ENCODE peak calls at places on chromosome X, in five cellular contexts. One of them, this sample, is unnamed.
A peak's percentile ranks its signal among the peaks of the same experiment; 100 is the strongest.

GRCh38 chrX:29285670-29286069 is 698.4 kb downstream of the IL1RAPL1 start:
- DNase-seq in uterus: no peak
- DNase-seq in fibroblast of pulmonary artery: no peak
- DNase-seq in fibroblast of lung: no peak
- DNase-seq in mucosa of descending colon: no peak
- DNase-seq in this sample: no peak

GRCh38 chrX:130174051-130174704 is 2.4 kb downstream of the RAB33A start:
- DNase-seq in uterus: peak; percentile 50
- DNase-seq in fibroblast of pulmonary artery: peak; percentile 72
- DNase-seq in fibroblast of lung: peak; percentile 71
- DNase-seq in mucosa of descending colon: no peak
- DNase-seq in this sample: peak; percentile 84

GRCh38 chrX:155086202-155086840 is 15.0 kb downstream of the BRCC3 start:
- DNase-seq in uterus: peak; percentile 38
- DNase-seq in fibroblast of pulmonary artery: peak; percentile 53
- DNase-seq in fibroblast of lung: no peak
- DNase-seq in mucosa of descending colon: peak; percentile 58
- DNase-seq in this sample: peak; percentile 17

GRCh38 chrX:100895365-100896075 is 21.4 kb upstream of the NOX1 start:
- DNase-seq in uterus: no peak
- DNase-seq in fibroblast of pulmonary artery: peak; percentile 57
- DNase-seq in fibroblast of lung: peak; percentile 25
- DNase-seq in mucosa of descending colon: peak; percentile 36
- DNase-seq in this sample: peak; percentile 33

GRCh38 chrX:71671043-71671829 is 3.9 kb downstream of the LOC101059915 start:
- DNase-seq in uterus: no peak
- DNase-seq in fibroblast of pulmonary artery: no peak
- DNase-seq in fibroblast of lung: no peak
- DNase-seq in mucosa of descending colon: no peak
- DNase-seq in this sample: no peak

GRCh38 chrX:13933851-13934250 is 95.8 kb downstream of the GEMIN8 start:
- DNase-seq in uterus: no peak
- DNase-seq in fibroblast of pulmonary artery: no peak
- DNase-seq in fibroblast of lung: peak; percentile 6
- DNase-seq in mucosa of descending colon: no peak
- DNase-seq in this sample: no peak

GRCh38 chrX:69361286-69361926 is 142.7 kb upstream of the NALF2 start:
- DNase-seq in uterus: no peak
- DNase-seq in fibroblast of pulmonary artery: peak; percentile 48
- DNase-seq in fibroblast of lung: peak; percentile 8
- DNase-seq in mucosa of descending colon: no peak
- DNase-seq in this sample: peak; percentile 87

GRCh38 chrX:45775462-45775861 is 574.8 kb upstream of the DIPK2B start:
- DNase-seq in uterus: no peak
- DNase-seq in fibroblast of pulmonary artery: peak; percentile 70
- DNase-seq in fibroblast of lung: peak; percentile 86
- DNase-seq in mucosa of descending colon: no peak
- DNase-seq in this sample: peak; percentile 84

GRCh38 chrX:13398073-13398823 is 78.4 kb upstream of the ATXN3L start:
- DNase-seq in uterus: peak; percentile 40
- DNase-seq in fibroblast of pulmonary artery: peak; percentile 97
- DNase-seq in fibroblast of lung: peak; percentile 100
- DNase-seq in mucosa of descending colon: no peak
- DNase-seq in this sample: peak; percentile 99

GRCh38 chrX:72470593-72471310 is 101.9 kb downstream of the HDAC8 start:
- DNase-seq in uterus: no peak
- DNase-seq in fibroblast of pulmonary artery: no peak
- DNase-seq in fibroblast of lung: no peak
- DNase-seq in mucosa of descending colon: no peak
- DNase-seq in this sample: no peak

GRCh38 chrX:42490111-42490510 is 287.9 kb downstream of the PPP1R2C start:
- DNase-seq in uterus: no peak
- DNase-seq in fibroblast of pulmonary artery: no peak
- DNase-seq in fibroblast of lung: no peak
- DNase-seq in mucosa of descending colon: no peak
- DNase-seq in this sample: no peak

GRCh38 chrX:54808109-54808604 is 612 bp downstream of the MAGED2 start:
- DNase-seq in uterus: peak; percentile 80
- DNase-seq in fibroblast of pulmonary artery: no peak
- DNase-seq in fibroblast of lung: peak; percentile 47
- DNase-seq in mucosa of descending colon: peak; percentile 69
- DNase-seq in this sample: peak; percentile 28

GRCh38 chrX:30799327-30799726 is 89.7 kb downstream of the TAB3 start:
- DNase-seq in uterus: no peak
- DNase-seq in fibroblast of pulmonary artery: no peak
- DNase-seq in fibroblast of lung: no peak
- DNase-seq in mucosa of descending colon: no peak
- DNase-seq in this sample: no peak

GRCh38 chrX:19725545-19726102 is 161.8 kb downstream of the SH3KBP1 start:
- DNase-seq in uterus: no peak
- DNase-seq in fibroblast of pulmonary artery: peak; percentile 62
- DNase-seq in fibroblast of lung: no peak
- DNase-seq in mucosa of descending colon: peak; percentile 16
- DNase-seq in this sample: peak; percentile 13

GRCh38 chrX:118694628-118695027 is 32.8 kb upstream of the IL13RA1 start:
- DNase-seq in uterus: no peak
- DNase-seq in fibroblast of pulmonary artery: peak; percentile 21
- DNase-seq in fibroblast of lung: peak; percentile 7
- DNase-seq in mucosa of descending colon: no peak
- DNase-seq in this sample: peak; percentile 23

GRCh38 chrX:54492340-54492739 is 3.7 kb downstream of the FGD1 start:
- DNase-seq in uterus: peak; percentile 31
- DNase-seq in fibroblast of pulmonary artery: peak; percentile 49
- DNase-seq in fibroblast of lung: peak; percentile 66
- DNase-seq in mucosa of descending colon: no peak
- DNase-seq in this sample: peak; percentile 57

GRCh38 chrX:107117993-107118321 is 665 bp downstream of the RBM41 start:
- DNase-seq in uterus: no peak
- DNase-seq in fibroblast of pulmonary artery: no peak
- DNase-seq in fibroblast of lung: peak; percentile 8
- DNase-seq in mucosa of descending colon: no peak
- DNase-seq in this sample: no peak

GRCh38 chrX:150465856-150466775 is 102.3 kb upstream of the MTM1 start:
- DNase-seq in uterus: no peak
- DNase-seq in fibroblast of pulmonary artery: no peak
- DNase-seq in fibroblast of lung: no peak
- DNase-seq in mucosa of descending colon: no peak
- DNase-seq in this sample: no peak

GRCh38 chrX:7062276-7062675 is 85.2 kb upstream of the STS start:
- DNase-seq in uterus: no peak
- DNase-seq in fibroblast of pulmonary artery: peak; percentile 10
- DNase-seq in fibroblast of lung: peak; percentile 54
- DNase-seq in mucosa of descending colon: no peak
- DNase-seq in this sample: no peak

GRCh38 chrX:114181195-114181594 is 402.7 kb upstream of the HTR2C start:
- DNase-seq in uterus: no peak
- DNase-seq in fibroblast of pulmonary artery: no peak
- DNase-seq in fibroblast of lung: no peak
- DNase-seq in mucosa of descending colon: no peak
- DNase-seq in this sample: no peak

GRCh38 chrX:123422875-123423274 is 238.8 kb downstream of the GRIA3 start:
- DNase-seq in uterus: no peak
- DNase-seq in fibroblast of pulmonary artery: peak; percentile 51
- DNase-seq in fibroblast of lung: peak; percentile 32
- DNase-seq in mucosa of descending colon: peak; percentile 15
- DNase-seq in this sample: peak; percentile 43

GRCh38 chrX:150690126-150690525 is 3.1 kb upstream of the MTMR1 start:
- DNase-seq in uterus: no peak
- DNase-seq in fibroblast of pulmonary artery: peak; percentile 82
- DNase-seq in fibroblast of lung: peak; percentile 94
- DNase-seq in mucosa of descending colon: no peak
- DNase-seq in this sample: peak; percentile 93

GRCh38 chrX:106619797-106620196 is 8.0 kb downstream of the RADX start:
- DNase-seq in uterus: no peak
- DNase-seq in fibroblast of pulmonary artery: peak; percentile 36
- DNase-seq in fibroblast of lung: peak; percentile 4
- DNase-seq in mucosa of descending colon: no peak
- DNase-seq in this sample: peak; percentile 7

GRCh38 chrX:106696502-106696901 is 30.0 kb upstream of the RNF128 start:
- DNase-seq in uterus: no peak
- DNase-seq in fibroblast of pulmonary artery: no peak
- DNase-seq in fibroblast of lung: no peak
- DNase-seq in mucosa of descending colon: no peak
- DNase-seq in this sample: no peak

GRCh38 chrX:2819345-2820130 is 9.2 kb upstream of the GYG2 start:
- DNase-seq in uterus: no peak
- DNase-seq in fibroblast of pulmonary artery: peak; percentile 48
- DNase-seq in fibroblast of lung: no peak
- DNase-seq in mucosa of descending colon: peak; percentile 23
- DNase-seq in this sample: peak; percentile 24

GRCh38 chrX:48569958-48570357 is 4.3 kb upstream of the RBM3 start:
- DNase-seq in uterus: no peak
- DNase-seq in fibroblast of pulmonary artery: no peak
- DNase-seq in fibroblast of lung: peak; percentile 55
- DNase-seq in mucosa of descending colon: no peak
- DNase-seq in this sample: peak; percentile 33

GRCh38 chrX:6505960-6506359 is 29.0 kb downstream of the VCX3A start:
- DNase-seq in uterus: no peak
- DNase-seq in fibroblast of pulmonary artery: no peak
- DNase-seq in fibroblast of lung: no peak
- DNase-seq in mucosa of descending colon: no peak
- DNase-seq in this sample: no peak

GRCh38 chrX:50436797-50437196 is 33.8 kb downstream of the DGKK start:
- DNase-seq in uterus: no peak
- DNase-seq in fibroblast of pulmonary artery: no peak
- DNase-seq in fibroblast of lung: no peak
- DNase-seq in mucosa of descending colon: no peak
- DNase-seq in this sample: no peak

GRCh38 chrX:20729421-20729820 is 462.7 kb upstream of the RPS6KA3 start:
- DNase-seq in uterus: no peak
- DNase-seq in fibroblast of pulmonary artery: peak; percentile 21
- DNase-seq in fibroblast of lung: peak; percentile 9
- DNase-seq in mucosa of descending colon: no peak
- DNase-seq in this sample: peak; percentile 81

GRCh38 chrX:12954981-12955380 is 19.9 kb upstream of the TMSB4X start:
- DNase-seq in uterus: no peak
- DNase-seq in fibroblast of pulmonary artery: no peak
- DNase-seq in fibroblast of lung: no peak
- DNase-seq in mucosa of descending colon: no peak
- DNase-seq in this sample: no peak

GRCh38 chrX:49258749-49259124 is 5.8 kb downstream of the FOXP3 start:
- DNase-seq in uterus: no peak
- DNase-seq in fibroblast of pulmonary artery: no peak
- DNase-seq in fibroblast of lung: no peak
- DNase-seq in mucosa of descending colon: no peak
- DNase-seq in this sample: no peak

GRCh38 chrX:51598899-51599298 is 19.8 kb downstream of the CENPVL3 start:
- DNase-seq in uterus: no peak
- DNase-seq in fibroblast of pulmonary artery: no peak
- DNase-seq in fibroblast of lung: no peak
- DNase-seq in mucosa of descending colon: no peak
- DNase-seq in this sample: no peak

GRCh38 chrX:427812-428725 is 41.4 kb upstream of the PPP2R3B start:
- DNase-seq in uterus: no peak
- DNase-seq in fibroblast of pulmonary artery: peak; percentile 17
- DNase-seq in fibroblast of lung: no peak
- DNase-seq in mucosa of descending colon: no peak
- DNase-seq in this sample: peak; percentile 19
- TF ChIP-seq CTCF in uterus: no peak
- TF ChIP-seq CTCF in fibroblast of pulmonary artery: no peak
- TF ChIP-seq CTCF in fibroblast of lung: no peak
- TF ChIP-seq CTCF in mucosa of descending colon: no peak
- TF ChIP-seq CTCF in this sample: peak; percentile 38

DNA sequence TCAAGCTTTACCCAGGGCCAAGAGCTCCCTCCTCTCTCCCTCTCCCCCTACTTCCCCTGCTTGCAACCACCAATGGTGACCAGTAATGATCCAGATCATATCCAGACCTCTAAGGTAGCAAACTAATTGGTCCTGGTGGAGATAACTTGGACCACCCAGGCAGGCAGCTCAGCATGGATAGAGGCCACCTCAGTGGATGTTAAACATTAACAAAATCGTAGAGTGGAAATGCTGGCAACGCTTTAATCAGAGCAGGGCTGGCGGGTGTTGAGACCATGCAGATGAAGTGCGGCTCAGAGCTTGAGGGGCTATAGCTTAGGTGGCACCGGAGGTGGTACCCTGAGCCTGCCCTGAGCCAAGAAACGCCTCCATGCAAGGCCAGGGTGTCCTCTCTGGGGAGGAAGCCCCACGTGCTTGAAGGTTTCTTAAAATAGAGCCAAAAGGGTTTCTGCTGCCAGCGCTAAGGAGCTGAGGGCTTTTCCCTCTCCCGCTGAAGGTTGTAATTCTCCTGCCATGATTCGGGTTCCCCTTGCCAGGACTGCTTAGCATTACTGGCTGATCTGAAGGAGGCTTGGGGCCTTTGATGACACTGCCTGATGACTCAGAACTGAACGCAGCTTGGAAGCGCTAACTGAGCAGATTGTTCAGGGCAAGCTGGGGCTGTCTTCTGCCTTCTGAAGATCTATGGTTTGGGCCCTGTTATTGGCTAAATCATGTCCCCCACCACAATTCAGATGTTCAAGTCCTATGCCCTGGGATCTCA is 177.8 kb upstream of the ATP6AP2 start:
- DNase-seq in uterus: peak; percentile 74
- DNase-seq in fibroblast of pulmonary artery: peak; percentile 30
- DNase-seq in fibroblast of lung: peak; percentile 58
- DNase-seq in mucosa of descending colon: peak; percentile 19
- DNase-seq in this sample: peak; percentile 57
- TF ChIP-seq CTCF in uterus: no peak
- TF ChIP-seq CTCF in fibroblast of pulmonary artery: no peak
- TF ChIP-seq CTCF in fibroblast of lung: no peak
- TF ChIP-seq CTCF in mucosa of descending colon: no peak
- TF ChIP-seq CTCF in this sample: no peak

GRCh38 chrX:103688949-103689348 is 2.5 kb upstream of the MORF4L2 start:
- DNase-seq in uterus: no peak
- DNase-seq in fibroblast of pulmonary artery: peak; percentile 59
- DNase-seq in fibroblast of lung: peak; percentile 24
- DNase-seq in mucosa of descending colon: no peak
- DNase-seq in this sample: peak; percentile 28

GRCh38 chrX:103687696-103688191 is 1.2 kb upstream of the MORF4L2 start:
- DNase-seq in uterus: peak; percentile 81
- DNase-seq in fibroblast of pulmonary artery: peak; percentile 88
- DNase-seq in fibroblast of lung: peak; percentile 71
- DNase-seq in mucosa of descending colon: peak; percentile 74
- DNase-seq in this sample: peak; percentile 71

GRCh38 chrX:103686199-103687072 is at the start of gene MORF4L2:
- DNase-seq in uterus: peak; percentile 96
- DNase-seq in fibroblast of pulmonary artery: peak; percentile 99
- DNase-seq in fibroblast of lung: peak; percentile 99
- DNase-seq in mucosa of descending colon: peak; percentile 93
- DNase-seq in this sample: peak; percentile 99

GRCh38 chrX:103685396-103685795 is 1.1 kb downstream of the MORF4L2 start:
- DNase-seq in uterus: no peak
- DNase-seq in fibroblast of pulmonary artery: peak; percentile 34
- DNase-seq in fibroblast of lung: no peak
- DNase-seq in mucosa of descending colon: peak; percentile 3
- DNase-seq in this sample: no peak

GRCh38 chrX:103687073-103687695 is 685 bp upstream of the MORF4L2 start:
- DNase-seq in uterus: peak; percentile 90
- DNase-seq in fibroblast of pulmonary artery: no peak
- DNase-seq in fibroblast of lung: peak; percentile 79
- DNase-seq in mucosa of descending colon: peak; percentile 90
- DNase-seq in this sample: peak; percentile 80
- TF ChIP-seq CTCF in uterus: peak; percentile 6
- TF ChIP-seq CTCF in fibroblast of pulmonary artery: peak; percentile 27
- TF ChIP-seq CTCF in fibroblast of lung: peak; percentile 29
- TF ChIP-seq CTCF in mucosa of descending colon: peak; percentile 25
- TF ChIP-seq CTCF in this sample: peak; percentile 42

GRCh38 chrX:138026211-138026610 is 460.3 kb downstream of the ZIC3 start:
- DNase-seq in uterus: no peak
- DNase-seq in fibroblast of pulmonary artery: no peak
- DNase-seq in fibroblast of lung: no peak
- DNase-seq in mucosa of descending colon: no peak
- DNase-seq in this sample: no peak
- TF ChIP-seq CTCF in uterus: no peak
- TF ChIP-seq CTCF in fibroblast of pulmonary artery: no peak
- TF ChIP-seq CTCF in fibroblast of lung: no peak
- TF ChIP-seq CTCF in mucosa of descending colon: no peak
- TF ChIP-seq CTCF in this sample: peak; percentile 37